ENCODE peak calls at places on chromosomes 13 and 19, in five cellular contexts. F is astrocyte, S is SK-N-SH, R is ovary, O is adipocyte. X is an unnamed sample.

GRCh38 chr13:110915874-110916670 is 1.2 kb upstream of the ANKRD10 start:
- DNase-seq in F (peak; percentile 76), S (no peak), R (no peak), O (peak; percentile 86), X (peak; percentile 3)

GRCh38 chr19:58183822-58184215 is 958 bp downstream of the ZNF274 start:
- DNase-seq in F (no peak), S (no peak), R (no peak), O (no peak), X (no peak)

GRCh38 chr19:43782689-43783231 is 2.0 kb upstream of the KCNN4 start:
- DNase-seq in F (no peak), S (no peak), R (no peak), O (no peak), X (no peak)

GRCh38 chr19:36688058-36688457 is 646 bp downstream of the ZNF567 start:
- DNase-seq in F (no peak), S (no peak), R (no peak), O (no peak), X (no peak)

GRCh38 chr13:42758515-42758914 is 22.9 kb upstream of the FAM216B start:
- DNase-seq in F (no peak), S (no peak), R (no peak), O (no peak), X (no peak)

GRCh38 chr19:34253711-34254551 is 423 bp upstream of the GARRE1 start:
- DNase-seq in F (no peak), S (no peak), R (peak; percentile 92), O (no peak), X (peak; percentile 83)

GRCh38 chr19:48501961-48502719 is 9.5 kb downstream of the LMTK3 start:
- DNase-seq in F (no peak), S (peak; percentile 85), R (no peak), O (peak; percentile 50), X (peak; percentile 83)

GRCh38 chr13:45082964-45083363 is 37.3 kb upstream of the GTF2F2 start:
- DNase-seq in F (peak; percentile 70), S (no peak), R (no peak), O (no peak), X (no peak)

GRCh38 chr13:92272177-92272576 is 873.8 kb downstream of the GPC5 start:
- DNase-seq in F (no peak), S (no peak), R (no peak), O (no peak), X (no peak)

GRCh38 chr19:54882758-54883157 is 8.7 kb downstream of the FCAR start:
- DNase-seq in F (no peak), S (no peak), R (no peak), O (no peak), X (no peak)

GRCh38 chr13:75762066-75762937 is 126.2 kb downstream of the LMO7 start:
- DNase-seq in F (no peak), S (no peak), R (no peak), O (peak; percentile 33), X (peak; percentile 75)

GRCh38 chr13:113327766-113328391 is 30.8 kb downstream of the LAMP1 start:
- DNase-seq in F (no peak), S (peak; percentile 46), R (no peak), O (no peak), X (no peak)

GRCh38 chr19:31177230-31177629 is 172.0 kb downstream of the TSHZ3 start:
- DNase-seq in F (no peak), S (no peak), R (no peak), O (peak; percentile 25), X (no peak)

GRCh38 chr13:87999791-88000190 is 328.6 kb downstream of the SLITRK5 start:
- DNase-seq in F (no peak), S (no peak), R (no peak), O (no peak), X (no peak)

GRCh38 chr13:99370476-99371272 is 63.5 kb upstream of the GPR183 start:
- DNase-seq in F (no peak), S (no peak), R (no peak), O (no peak), X (no peak)

GRCh38 chr13:106851251-106851650 is 283.3 kb upstream of the ARGLU1 start:
- DNase-seq in F (peak; percentile 3), S (no peak), R (no peak), O (no peak), X (no peak)

GRCh38 chr13:28494861-28495585 is at the start of gene FLT1:
- DNase-seq in F (no peak), S (peak; percentile 41), R (peak; percentile 40), O (peak; percentile 78), X (peak; percentile 55)

GRCh38 chr13:106350208-106350607 is 185.3 kb downstream of the EFNB2 start:
- DNase-seq in F (no peak), S (no peak), R (no peak), O (no peak), X (no peak)

GRCh38 chr13:30748717-30749116 is 13.4 kb downstream of the ALOX5AP start:
- DNase-seq in F (no peak), S (no peak), R (no peak), O (no peak), X (no peak)

GRCh38 chr13:110352735-110353134 is 45.7 kb downstream of the COL4A2 start:
- DNase-seq in F (no peak), S (no peak), R (no peak), O (no peak), X (no peak)

GRCh38 chr19:16566702-16567101 is 5.5 kb downstream of the SLC35E1 start:
- DNase-seq in F (no peak), S (no peak), R (no peak), O (no peak), X (no peak)
- H3K36me3 ChIP-seq in F (peaks cover 38% of the 10 kb centered on the region), S (peaks cover 35% of the 10 kb centered on the region), R (no peaks in the 10 kb centered on the region), O (peaks cover 62% of the 10 kb centered on the region), X (peaks cover under 1% of the 10 kb centered on the region)

DNA sequence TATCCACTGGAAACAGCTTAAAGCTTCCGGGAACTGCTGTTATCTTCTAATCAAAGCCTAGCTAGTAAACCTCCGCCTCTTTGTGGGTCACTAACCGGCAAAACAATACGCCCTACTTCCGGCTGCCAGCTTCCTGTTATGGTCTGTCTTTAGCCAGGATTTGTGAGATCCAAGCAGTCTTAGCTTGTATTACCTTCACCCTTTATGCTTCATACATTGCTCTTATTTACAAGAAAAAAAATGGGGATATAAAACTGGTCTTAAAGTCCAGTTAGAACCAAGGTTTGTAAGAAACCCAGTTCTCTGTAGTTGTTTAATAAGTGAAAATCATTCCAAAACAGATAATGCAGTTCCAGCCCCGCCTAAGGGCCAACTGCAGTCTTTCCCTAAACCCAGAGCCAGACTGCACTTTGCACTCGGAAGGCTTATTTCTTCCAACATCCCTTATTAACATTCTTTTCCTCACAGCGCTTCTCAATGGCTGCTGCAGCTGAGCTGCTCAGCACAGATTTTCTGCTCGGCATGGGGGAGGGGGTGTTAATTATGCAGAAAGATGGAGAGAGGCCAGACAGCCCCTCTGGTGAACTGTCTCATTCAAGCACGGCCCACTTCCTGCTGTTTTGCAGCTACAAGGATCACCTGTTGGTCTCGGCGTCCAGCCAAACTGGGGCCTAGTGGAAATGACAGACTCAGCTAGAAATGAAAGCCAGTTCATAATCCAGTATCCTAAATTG is 368.4 kb downstream of the KLF12 start:
- DNase-seq in F (peak; percentile 79), S (peak; percentile 59), R (peak; percentile 92), O (no peak), X (peak; percentile 85)
- H3K4me1 ChIP-seq in F (peaks cover 14% of the 10 kb centered on the region), S (peaks cover 17% of the 10 kb centered on the region), R (peaks cover 10% of the 10 kb centered on the region), O (peaks cover 17% of the 10 kb centered on the region), X (peaks cover 37% of the 10 kb centered on the region)

GRCh38 chr13:44049546-44049945 is 169.8 kb downstream of the LACC1 start:
- DNase-seq in F (no peak), S (no peak), R (no peak), O (no peak), X (no peak)

GRCh38 chr13:44052843-44053607 is 173.3 kb downstream of the LACC1 start:
- DNase-seq in F (peak; percentile 60), S (no peak), R (peak; percentile 63), O (peak; percentile 90), X (no peak)

GRCh38 chr13:44050450-44051063 is 170.9 kb downstream of the LACC1 start:
- DNase-seq in F (no peak), S (peak; percentile 33), R (no peak), O (peak; percentile 73), X (peak; percentile 33)

GRCh38 chr13:44051923-44052322 is 172.2 kb downstream of the LACC1 start:
- DNase-seq in F (peak; percentile 4), S (no peak), R (no peak), O (peak; percentile 65), X (no peak)

DNA sequence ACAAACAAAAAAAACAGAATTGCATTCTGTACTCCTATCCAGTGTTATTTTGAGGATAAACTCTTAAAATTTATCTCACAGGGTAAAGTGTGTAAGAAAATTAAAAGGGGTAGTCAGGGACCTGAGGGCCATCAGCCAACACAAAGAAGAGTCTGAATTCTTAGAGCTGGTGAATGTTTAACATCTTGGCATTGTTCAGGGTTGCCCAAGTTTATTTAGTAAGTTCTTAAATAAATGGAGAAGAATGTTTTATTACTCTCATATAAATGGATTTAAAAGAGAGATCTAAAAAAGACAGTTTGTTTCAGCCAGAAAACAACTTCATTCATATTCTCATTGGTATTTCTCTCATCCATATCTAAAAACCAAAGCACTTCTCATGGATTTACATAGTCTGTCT is 171.7 kb downstream of the LACC1 start:
- DNase-seq in F (no peak), S (no peak), R (no peak), O (no peak), X (no peak)
- H3K27me3 ChIP-seq in F (no peaks in the 10 kb centered on the region), S (no peaks in the 10 kb centered on the region), R (no peaks in the 10 kb centered on the region), O (peaks cover 14% of the 10 kb centered on the region), X (no peaks in the 10 kb centered on the region)

GRCh38 chr13:22496803-22497508 is 683.8 kb upstream of the SGCG start:
- DNase-seq in F (no peak), S (no peak), R (no peak), O (no peak), X (no peak)

GRCh38 chr13:22498006-22498405 is 682.8 kb upstream of the SGCG start:
- DNase-seq in F (no peak), S (no peak), R (no peak), O (no peak), X (no peak)

GRCh38 chr13:22505489-22505888 is 675.3 kb upstream of the SGCG start:
- DNase-seq in F (peak; percentile 16), S (no peak), R (no peak), O (no peak), X (no peak)

DNA sequence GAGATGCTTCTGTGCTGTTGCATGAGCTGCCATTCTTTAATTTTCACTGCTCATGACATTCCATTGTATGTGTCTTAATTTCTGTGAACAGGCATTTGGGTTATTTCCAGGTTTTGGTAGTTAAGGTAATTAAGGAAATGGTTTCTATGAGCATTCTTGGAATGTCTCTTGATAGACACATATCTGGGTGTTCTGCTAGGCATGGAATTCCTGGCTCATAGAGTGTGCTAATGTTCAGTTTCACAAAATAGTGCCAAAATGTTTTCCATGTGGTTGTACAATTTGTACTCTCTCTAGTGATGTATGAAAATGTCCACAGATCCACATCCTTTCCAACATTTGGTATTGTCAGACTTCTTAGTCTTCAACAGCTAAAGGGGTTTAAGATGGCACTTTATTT is 680.9 kb upstream of the SGCG start:
- DNase-seq in F (no peak), S (no peak), R (no peak), O (no peak), X (no peak)
- H3K36me3 ChIP-seq in F (no peaks in the 10 kb centered on the region), S (no peaks in the 10 kb centered on the region), R (no peaks in the 10 kb centered on the region), O (no peaks in the 10 kb centered on the region), X (no peaks in the 10 kb centered on the region)

DNA sequence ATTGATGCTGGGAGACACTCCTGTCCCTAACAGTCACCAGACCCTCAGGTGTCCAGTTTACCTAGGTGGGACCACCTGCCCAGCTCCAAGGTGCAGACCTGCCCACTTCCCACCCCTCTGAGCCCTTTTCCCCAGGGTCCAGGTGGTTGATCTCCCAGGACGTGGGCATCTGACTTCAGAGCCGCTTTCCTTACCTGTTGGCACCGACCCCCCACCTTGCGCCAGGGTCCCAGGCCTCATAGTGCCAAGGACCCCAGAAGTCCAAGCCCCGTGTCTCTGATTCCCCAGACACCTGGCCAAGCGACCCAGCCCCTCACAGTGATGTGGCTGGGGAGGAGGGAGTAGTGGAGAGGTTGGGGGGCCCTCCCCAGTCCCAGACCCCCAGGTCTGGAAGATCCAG is 9.6 kb upstream of the BBC3 start:
- DNase-seq in F (no peak), S (no peak), R (no peak), O (no peak), X (no peak)
- H3K4me1 ChIP-seq in F (peaks cover 31% of the 10 kb centered on the region), S (peaks cover 12% of the 10 kb centered on the region), R (peaks cover 6% of the 10 kb centered on the region), O (peaks cover 8% of the 10 kb centered on the region), X (peaks cover 40% of the 10 kb centered on the region)